ENCODE peak calls at places on chromosome 18, in six cellular contexts. L is Panc1, I is thyroid gland, C is right lobe of liver, X is IMR-90, W is OCI-LY7. S is an unnamed sample. For H3K4me1 and H3K36me3, the result is how much of the 10 kb centered on the place peaks cover.

GRCh38 chr18:45554070-45554767 is 61.1 kb upstream of the SLC14A2 start:
- DNase-seq in L (no peak), I (no peak), C (no peak), X (no peak), W (no peak), S (no peak)

GRCh38 chr18:49250819-49251388 is 209.5 kb downstream of the DYM start:
- DNase-seq in L (no peak), I (no peak), C (no peak), X (peak), W (peak), S (no peak)

GRCh38 chr18:76564117-76564516 is 69.1 kb upstream of the ZNF516 start:
- DNase-seq in L (no peak), I (no peak), C (no peak), X (peak), W (no peak), S (no peak)

GRCh38 chr18:76579301-76579695 is 84.3 kb upstream of the ZNF516 start:
- DNase-seq in L (no peak), I (peak), C (no peak), X (no peak), W (no peak), S (no peak)

GRCh38 chr18:71902482-71902881 is 641.7 kb downstream of the CBLN2 start:
- DNase-seq in L (no peak), I (no peak), C (no peak), X (no peak), W (no peak), S (no peak)

GRCh38 chr18:48926420-48926857 is 24.3 kb downstream of the SMAD7 start:
- DNase-seq in L (no peak), I (peak), C (peak), X (no peak), W (no peak), S (no peak)

GRCh38 chr18:23133860-23134779 is 1.2 kb upstream of the CABLES1 start:
- DNase-seq in L (no peak), I (peak), C (peak), X (no peak), W (peak), S (peak)

GRCh38 chr18:36633961-36634412 is 194.8 kb downstream of the TPGS2 start:
- DNase-seq in L (no peak), I (no peak), C (no peak), X (no peak), W (no peak), S (no peak)

GRCh38 chr18:12838178-12838634 is 45.8 kb downstream of the PTPN2 start:
- DNase-seq in L (no peak), I (no peak), C (peak), X (peak), W (peak), S (peak)

GRCh38 chr18:37674570-37674969 is 109.0 kb upstream of the CELF4 start:
- DNase-seq in L (no peak), I (no peak), C (no peak), X (no peak), W (no peak), S (no peak)

GRCh38 chr18:25005602-25006375 is 346.2 kb downstream of the ZNF521 start:
- DNase-seq in L (no peak), I (peak), C (no peak), X (peak), W (no peak), S (no peak)

GRCh38 chr18:25786778-25787177 is 303.6 kb downstream of the SS18 start:
- DNase-seq in L (no peak), I (no peak), C (no peak), X (peak), W (no peak), S (no peak)

GRCh38 chr18:74918276-74918675 is 290.7 kb downstream of the PTGR3 start:
- DNase-seq in L (no peak), I (no peak), C (no peak), X (peak), W (no peak), S (no peak)

GRCh38 chr18:23106575-23106974 is 28.7 kb upstream of the CABLES1 start:
- DNase-seq in L (peak), I (no peak), C (no peak), X (peak), W (no peak), S (no peak)

GRCh38 chr18:74899554-74899953 is 301.9 kb downstream of the ZNF407 start:
- DNase-seq in L (no peak), I (peak), C (no peak), X (no peak), W (no peak), S (no peak)

GRCh38 chr18:29753379-29753778 is 1289.2 kb downstream of the DSC3 start:
- DNase-seq in L (no peak), I (no peak), C (no peak), X (peak), W (no peak), S (no peak)

GRCh38 chr18:39661856-39662366 is 2096.3 kb upstream of the CELF4 start:
- DNase-seq in L (no peak), I (no peak), C (no peak), X (no peak), W (no peak), S (no peak)

GRCh38 chr18:24600076-24600654 is 139.7 kb downstream of the HRH4 start:
- DNase-seq in L (no peak), I (no peak), C (no peak), X (peak), W (peak), S (no peak)

GRCh38 chr18:79598885-79599175 is 80.8 kb upstream of the CTDP1 start:
- DNase-seq in L (no peak), I (no peak), C (peak), X (no peak), W (no peak), S (peak)
- H3K4me1 ChIP-seq in L (under half), I (under half), C (under half), X (under half), W (under half), S (under half)

GRCh38 chr18:26908906-26909305 is 43.4 kb upstream of the AQP4 start:
- DNase-seq in L (no peak), I (no peak), C (no peak), X (no peak), W (no peak), S (no peak)
- H3K36me3 ChIP-seq in L (under half), I (under half), C (under half), X (under half), W (under half), S (under half)

GRCh38 chr18:2681993-2682603 is 26.6 kb downstream of the SMCHD1 start:
- DNase-seq in L (no peak), I (no peak), C (no peak), X (no peak), W (no peak), S (no peak)
- H3K4me1 ChIP-seq in L (under half), I (under half), C (under half), X (under half), W (under half), S (under half)

GRCh38 chr18:58373486-58373885 is 255.4 kb downstream of the ALPK2 start:
- DNase-seq in L (no peak), I (no peak), C (no peak), X (no peak), W (no peak), S (no peak)
- H3K36me3 ChIP-seq in L (under half), I (under half), C (under half), X (under half), W (under half), S (under half)

GRCh38 chr18:55546873-55547704 is 40.9 kb downstream of the TCF4 start:
- DNase-seq in L (no peak), I (peak), C (no peak), X (peak), W (no peak), S (no peak)

GRCh38 chr18:55551227-55551626 is 36.8 kb downstream of the TCF4 start:
- DNase-seq in L (no peak), I (no peak), C (no peak), X (no peak), W (no peak), S (no peak)

GRCh38 chr18:55544028-55544427 is 44.0 kb downstream of the TCF4 start:
- DNase-seq in L (no peak), I (no peak), C (no peak), X (no peak), W (no peak), S (no peak)

GRCh38 chr18:55549474-55550104 is 38.4 kb downstream of the TCF4 start:
- DNase-seq in L (no peak), I (no peak), C (no peak), X (no peak), W (no peak), S (no peak)

GRCh38 chr18:55547705-55548056 is 40.3 kb downstream of the TCF4 start:
- DNase-seq in L (no peak), I (no peak), C (no peak), X (no peak), W (no peak), S (no peak)
- H3K4me1 ChIP-seq in L (under half), I (under half), C (under half), X (under half), W (under half), S (under half)

DNA sequence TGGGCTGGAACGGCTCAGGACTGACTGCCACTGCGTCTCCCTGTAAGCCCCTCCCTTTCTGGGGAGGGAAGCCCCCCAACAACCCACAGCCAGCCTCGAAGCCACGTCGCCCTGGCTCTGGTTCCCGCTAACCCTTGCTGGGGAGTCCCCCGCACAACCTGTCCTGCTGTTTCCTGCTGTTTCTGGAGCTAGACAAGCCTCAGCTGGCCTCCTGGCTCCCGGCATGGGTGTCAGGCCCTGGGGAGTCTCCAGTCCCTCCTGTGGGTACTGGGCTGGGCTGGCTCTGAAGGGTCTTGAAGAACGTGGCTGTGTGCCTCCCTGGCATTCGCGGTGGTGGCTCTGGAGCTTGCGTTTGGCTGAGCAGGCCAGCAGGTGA is 20.9 kb downstream of the NFATC1 start:
- DNase-seq in L (no peak), I (no peak), C (no peak), X (no peak), W (no peak), S (no peak)
- H3K36me3 ChIP-seq in L (under half), I (under half), C (under half), X (under half), W (under half), S (under half)

DNA sequence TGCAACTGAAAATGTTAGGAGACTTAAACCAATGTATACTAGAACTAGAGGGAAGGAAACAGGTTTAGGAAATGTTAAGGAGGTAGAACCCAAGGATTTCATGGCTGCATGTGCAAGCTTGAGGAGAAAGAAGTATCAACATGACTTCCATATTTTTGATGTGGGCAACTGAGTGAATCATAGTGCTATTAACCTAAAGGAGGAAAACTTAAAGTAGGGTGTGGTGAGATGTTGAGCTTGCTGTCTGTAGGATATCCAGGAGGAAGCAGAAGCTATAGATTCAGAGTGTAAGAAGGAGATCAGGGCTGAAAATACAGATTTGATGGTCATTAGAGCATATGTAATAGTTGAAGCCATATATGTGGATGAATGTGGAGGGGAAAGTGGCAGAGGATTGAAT is 31.5 kb downstream of the NDC80 start:
- DNase-seq in L (no peak), I (no peak), C (no peak), X (no peak), W (no peak), S (no peak)
- H3K4me1 ChIP-seq in L (under half), I (under half), C (under half), X (under half), W (under half), S (under half)

DNA sequence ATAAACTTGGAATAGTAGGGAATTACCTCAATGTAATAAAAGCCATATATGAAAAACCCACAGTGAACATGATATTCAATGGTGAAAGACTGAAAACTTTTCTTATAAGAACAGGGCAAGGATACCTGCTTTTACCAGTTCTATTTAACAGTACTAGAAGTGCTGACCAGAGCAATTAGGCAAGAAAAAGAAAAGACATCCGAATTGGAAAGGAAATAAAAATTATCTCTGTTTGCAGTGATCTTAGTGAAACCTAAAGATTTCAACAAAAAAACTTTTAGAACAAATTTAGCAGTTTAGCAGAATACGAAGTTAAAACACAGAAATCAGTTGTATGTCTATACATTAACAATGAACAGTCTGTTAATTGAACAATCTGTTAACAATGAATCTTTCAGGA is 69.1 kb downstream of the MIB1 start:
- DNase-seq in L (no peak), I (no peak), C (no peak), X (no peak), W (no peak), S (no peak)
- H3K36me3 ChIP-seq in L (under half), I (under half), C (under half), X (under half), W (half or more), S (under half)

GRCh38 chr18:27717250-27717649 is 459.7 kb downstream of the CDH2 start:
- DNase-seq in L (no peak), I (no peak), C (no peak), X (no peak), W (no peak), S (no peak)
- H3K4me1 ChIP-seq in L (under half), I (under half), C (under half), X (under half), W (under half), S (under half)

DNA sequence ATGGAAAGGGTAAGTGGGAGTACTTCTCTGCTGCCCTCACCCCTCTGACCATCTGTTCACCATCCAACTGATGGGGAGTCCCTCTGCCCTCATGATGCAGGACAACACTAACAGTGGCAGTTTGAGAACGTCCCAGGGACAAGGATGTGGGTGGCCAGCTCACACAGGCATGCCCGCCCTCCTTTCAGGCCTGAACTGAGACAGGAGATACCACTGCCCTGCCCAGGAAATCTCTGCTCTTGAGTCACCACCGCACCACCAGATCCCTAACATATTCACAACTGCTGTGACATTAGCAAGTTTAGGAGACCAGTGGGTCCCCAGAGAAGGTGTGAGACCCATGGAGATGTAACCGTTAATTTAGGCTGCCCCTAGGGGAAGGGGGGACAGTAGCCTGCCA is 66.2 kb downstream of the TRAPPC8 start:
- DNase-seq in L (no peak), I (no peak), C (no peak), X (peak), W (no peak), S (no peak)
- H3K36me3 ChIP-seq in L (under half), I (under half), C (under half), X (under half), W (half or more), S (half or more)